ENCODE peak calls at places on chromosome 22, in six cellular contexts. One of them, this sample, is unnamed.

GRCh38 chr22:19636696-19637355 is 77.5 kb upstream of the SEPTIN5 start:
- DNase-seq in stimulated activated CD4-positive, alpha-beta T cell treated with anti-CD3 and anti-CD28 coated beads, Interleukin-1b, Interleukin-23, amount 100 ng/mL, for 1 hour: no peak
- DNase-seq in HuH-7: no peak
- DNase-seq in mammary epithelial cell: no peak
- DNase-seq in EH: no peak
- DNase-seq in midbrain: no peak
- DNase-seq in this sample: no peak

GRCh38 chr22:26401726-26402125 is 27.3 kb upstream of the ASPHD2 start:
- DNase-seq in stimulated activated CD4-positive, alpha-beta T cell treated with anti-CD3 and anti-CD28 coated beads, Interleukin-1b, Interleukin-23, amount 100 ng/mL, for 1 hour: no peak
- DNase-seq in EH: peak; percentile 31
- DNase-seq in midbrain: no peak
- DNase-seq in mammary epithelial cell: no peak
- DNase-seq in HuH-7: no peak
- DNase-seq in this sample: no peak

GRCh38 chr22:26597026-26597425 is 7.1 kb upstream of the TPST2 start:
- DNase-seq in HuH-7: no peak
- DNase-seq in midbrain: no peak
- DNase-seq in mammary epithelial cell: no peak
- DNase-seq in EH: no peak
- DNase-seq in stimulated activated CD4-positive, alpha-beta T cell treated with anti-CD3 and anti-CD28 coated beads, Interleukin-1b, Interleukin-23, amount 100 ng/mL, for 1 hour: no peak
- DNase-seq in this sample: no peak

GRCh38 chr22:24510694-24511625 is 15.8 kb downstream of the UPB1 start:
- DNase-seq in mammary epithelial cell: peak; percentile 16
- DNase-seq in midbrain: no peak
- DNase-seq in EH: peak; percentile 80
- DNase-seq in HuH-7: no peak
- DNase-seq in stimulated activated CD4-positive, alpha-beta T cell treated with anti-CD3 and anti-CD28 coated beads, Interleukin-1b, Interleukin-23, amount 100 ng/mL, for 1 hour: no peak
- DNase-seq in this sample: no peak

GRCh38 chr22:31821572-31821971 is 67.8 kb downstream of the DEPDC5 start:
- DNase-seq in mammary epithelial cell: no peak
- DNase-seq in stimulated activated CD4-positive, alpha-beta T cell treated with anti-CD3 and anti-CD28 coated beads, Interleukin-1b, Interleukin-23, amount 100 ng/mL, for 1 hour: no peak
- DNase-seq in EH: no peak
- DNase-seq in midbrain: no peak
- DNase-seq in HuH-7: no peak
- DNase-seq in this sample: no peak

GRCh38 chr22:27988704-27989103 is 69.6 kb upstream of the PITPNB start:
- DNase-seq in HuH-7: no peak
- DNase-seq in midbrain: no peak
- DNase-seq in mammary epithelial cell: no peak
- DNase-seq in stimulated activated CD4-positive, alpha-beta T cell treated with anti-CD3 and anti-CD28 coated beads, Interleukin-1b, Interleukin-23, amount 100 ng/mL, for 1 hour: no peak
- DNase-seq in EH: no peak
- DNase-seq in this sample: peak; percentile 56

GRCh38 chr22:49233507-49234100 is 594.1 kb downstream of the BRD1 start:
- DNase-seq in stimulated activated CD4-positive, alpha-beta T cell treated with anti-CD3 and anti-CD28 coated beads, Interleukin-1b, Interleukin-23, amount 100 ng/mL, for 1 hour: no peak
- DNase-seq in mammary epithelial cell: no peak
- DNase-seq in midbrain: no peak
- DNase-seq in EH: no peak
- DNase-seq in HuH-7: no peak
- DNase-seq in this sample: no peak

GRCh38 chr22:48779661-48780596 is 1047.7 kb downstream of the BRD1 start:
- DNase-seq in EH: no peak
- DNase-seq in HuH-7: no peak
- DNase-seq in midbrain: no peak
- DNase-seq in stimulated activated CD4-positive, alpha-beta T cell treated with anti-CD3 and anti-CD28 coated beads, Interleukin-1b, Interleukin-23, amount 100 ng/mL, for 1 hour: no peak
- DNase-seq in mammary epithelial cell: no peak
- DNase-seq in this sample: no peak

GRCh38 chr22:45308624-45309421 is 911 bp upstream of the FAM118A start:
- DNase-seq in mammary epithelial cell: no peak
- DNase-seq in HuH-7: no peak
- DNase-seq in EH: no peak
- DNase-seq in midbrain: no peak
- DNase-seq in stimulated activated CD4-positive, alpha-beta T cell treated with anti-CD3 and anti-CD28 coated beads, Interleukin-1b, Interleukin-23, amount 100 ng/mL, for 1 hour: no peak
- DNase-seq in this sample: no peak

GRCh38 chr22:37454857-37455686 is 27.8 kb upstream of the ELFN2 start:
- DNase-seq in EH: peak; percentile 79
- DNase-seq in stimulated activated CD4-positive, alpha-beta T cell treated with anti-CD3 and anti-CD28 coated beads, Interleukin-1b, Interleukin-23, amount 100 ng/mL, for 1 hour: no peak
- DNase-seq in HuH-7: peak; percentile 71
- DNase-seq in midbrain: no peak
- DNase-seq in mammary epithelial cell: peak; percentile 67
- DNase-seq in this sample: no peak

GRCh38 chr22:29797351-29797750 is 30.2 kb downstream of the UQCR10 start:
- DNase-seq in midbrain: peak; percentile 15
- DNase-seq in EH: no peak
- DNase-seq in mammary epithelial cell: no peak
- DNase-seq in HuH-7: no peak
- DNase-seq in stimulated activated CD4-positive, alpha-beta T cell treated with anti-CD3 and anti-CD28 coated beads, Interleukin-1b, Interleukin-23, amount 100 ng/mL, for 1 hour: no peak
- DNase-seq in this sample: no peak

GRCh38 chr22:17176715-17177114 is 17.6 kb upstream of the HDHD5 start:
- DNase-seq in EH: no peak
- DNase-seq in stimulated activated CD4-positive, alpha-beta T cell treated with anti-CD3 and anti-CD28 coated beads, Interleukin-1b, Interleukin-23, amount 100 ng/mL, for 1 hour: no peak
- DNase-seq in mammary epithelial cell: no peak
- DNase-seq in midbrain: no peak
- DNase-seq in HuH-7: no peak
- DNase-seq in this sample: no peak

GRCh38 chr22:35099883-35100282 is 33.9 kb downstream of the ISX start:
- DNase-seq in HuH-7: no peak
- DNase-seq in stimulated activated CD4-positive, alpha-beta T cell treated with anti-CD3 and anti-CD28 coated beads, Interleukin-1b, Interleukin-23, amount 100 ng/mL, for 1 hour: no peak
- DNase-seq in mammary epithelial cell: no peak
- DNase-seq in EH: no peak
- DNase-seq in midbrain: no peak
- DNase-seq in this sample: no peak

GRCh38 chr22:29520851-29521250 is 32.7 kb downstream of the THOC5 start:
- DNase-seq in EH: peak; percentile 76
- DNase-seq in HuH-7: no peak
- DNase-seq in mammary epithelial cell: no peak
- DNase-seq in stimulated activated CD4-positive, alpha-beta T cell treated with anti-CD3 and anti-CD28 coated beads, Interleukin-1b, Interleukin-23, amount 100 ng/mL, for 1 hour: no peak
- DNase-seq in midbrain: no peak
- DNase-seq in this sample: no peak

GRCh38 chr22:43888740-43889139 is 3.1 kb downstream of the PNPLA5 start:
- DNase-seq in midbrain: no peak
- DNase-seq in mammary epithelial cell: no peak
- DNase-seq in stimulated activated CD4-positive, alpha-beta T cell treated with anti-CD3 and anti-CD28 coated beads, Interleukin-1b, Interleukin-23, amount 100 ng/mL, for 1 hour: no peak
- DNase-seq in EH: no peak
- DNase-seq in HuH-7: no peak
- DNase-seq in this sample: no peak

GRCh38 chr22:26648761-26649363 is 8.5 kb upstream of the MIAT start:
- DNase-seq in stimulated activated CD4-positive, alpha-beta T cell treated with anti-CD3 and anti-CD28 coated beads, Interleukin-1b, Interleukin-23, amount 100 ng/mL, for 1 hour: no peak
- DNase-seq in midbrain: peak; percentile 32
- DNase-seq in EH: no peak
- DNase-seq in HuH-7: no peak
- DNase-seq in mammary epithelial cell: peak; percentile 33
- DNase-seq in this sample: no peak

GRCh38 chr22:24140357-24140756 is 40.9 kb upstream of the SUSD2 start:
- DNase-seq in mammary epithelial cell: no peak
- DNase-seq in midbrain: peak; percentile 73
- DNase-seq in stimulated activated CD4-positive, alpha-beta T cell treated with anti-CD3 and anti-CD28 coated beads, Interleukin-1b, Interleukin-23, amount 100 ng/mL, for 1 hour: no peak
- DNase-seq in HuH-7: no peak
- DNase-seq in EH: peak; percentile 27
- DNase-seq in this sample: no peak

GRCh38 chr22:27393371-27393770 is 408.2 kb downstream of the MN1 start:
- DNase-seq in HuH-7: no peak
- DNase-seq in midbrain: no peak
- DNase-seq in EH: no peak
- DNase-seq in stimulated activated CD4-positive, alpha-beta T cell treated with anti-CD3 and anti-CD28 coated beads, Interleukin-1b, Interleukin-23, amount 100 ng/mL, for 1 hour: no peak
- DNase-seq in mammary epithelial cell: peak; percentile 65
- DNase-seq in this sample: no peak

GRCh38 chr22:47622541-47622940 is 860.1 kb downstream of the TBC1D22A start:
- DNase-seq in EH: no peak
- DNase-seq in midbrain: no peak
- DNase-seq in mammary epithelial cell: no peak
- DNase-seq in HuH-7: no peak
- DNase-seq in stimulated activated CD4-positive, alpha-beta T cell treated with anti-CD3 and anti-CD28 coated beads, Interleukin-1b, Interleukin-23, amount 100 ng/mL, for 1 hour: no peak
- DNase-seq in this sample: no peak

GRCh38 chr22:44154431-44154942 is 26.2 kb upstream of the PARVG start:
- DNase-seq in midbrain: no peak
- DNase-seq in HuH-7: no peak
- DNase-seq in mammary epithelial cell: no peak
- DNase-seq in stimulated activated CD4-positive, alpha-beta T cell treated with anti-CD3 and anti-CD28 coated beads, Interleukin-1b, Interleukin-23, amount 100 ng/mL, for 1 hour: no peak
- DNase-seq in EH: peak; percentile 18
- DNase-seq in this sample: no peak

GRCh38 chr22:24437820-24438328 is 10.5 kb downstream of the ADORA2A start:
- DNase-seq in stimulated activated CD4-positive, alpha-beta T cell treated with anti-CD3 and anti-CD28 coated beads, Interleukin-1b, Interleukin-23, amount 100 ng/mL, for 1 hour: no peak
- DNase-seq in mammary epithelial cell: peak; percentile 49
- DNase-seq in midbrain: no peak
- DNase-seq in HuH-7: no peak
- DNase-seq in EH: peak; percentile 76
- DNase-seq in this sample: no peak

GRCh38 chr22:46367707-46368191 is 32.2 kb downstream of the TRMU start:
- DNase-seq in EH: peak; percentile 63
- DNase-seq in stimulated activated CD4-positive, alpha-beta T cell treated with anti-CD3 and anti-CD28 coated beads, Interleukin-1b, Interleukin-23, amount 100 ng/mL, for 1 hour: no peak
- DNase-seq in midbrain: no peak
- DNase-seq in mammary epithelial cell: peak; percentile 66
- DNase-seq in HuH-7: peak; percentile 98
- DNase-seq in this sample: peak; percentile 33

GRCh38 chr22:31449521-31449920 is 40.1 kb downstream of the EIF4ENIF1 start:
- DNase-seq in EH: no peak
- DNase-seq in mammary epithelial cell: no peak
- DNase-seq in stimulated activated CD4-positive, alpha-beta T cell treated with anti-CD3 and anti-CD28 coated beads, Interleukin-1b, Interleukin-23, amount 100 ng/mL, for 1 hour: no peak
- DNase-seq in midbrain: no peak
- DNase-seq in HuH-7: no peak
- DNase-seq in this sample: no peak

GRCh38 chr22:49289822-49290221 is 537.9 kb downstream of the BRD1 start:
- DNase-seq in HuH-7: no peak
- DNase-seq in EH: no peak
- DNase-seq in stimulated activated CD4-positive, alpha-beta T cell treated with anti-CD3 and anti-CD28 coated beads, Interleukin-1b, Interleukin-23, amount 100 ng/mL, for 1 hour: no peak
- DNase-seq in mammary epithelial cell: no peak
- DNase-seq in midbrain: no peak
- DNase-seq in this sample: no peak

GRCh38 chr22:46803031-46803880 is 40.8 kb downstream of the TBC1D22A start:
- DNase-seq in EH: peak; percentile 14
- DNase-seq in midbrain: no peak
- DNase-seq in mammary epithelial cell: peak; percentile 23
- DNase-seq in HuH-7: peak; percentile 85
- DNase-seq in stimulated activated CD4-positive, alpha-beta T cell treated with anti-CD3 and anti-CD28 coated beads, Interleukin-1b, Interleukin-23, amount 100 ng/mL, for 1 hour: peak; percentile 48
- DNase-seq in this sample: peak; percentile 50

GRCh38 chr22:23180893-23181762 is 819 bp downstream of the BCR start:
- DNase-seq in midbrain: no peak
- DNase-seq in EH: no peak
- DNase-seq in mammary epithelial cell: peak; percentile 39
- DNase-seq in HuH-7: no peak
- DNase-seq in stimulated activated CD4-positive, alpha-beta T cell treated with anti-CD3 and anti-CD28 coated beads, Interleukin-1b, Interleukin-23, amount 100 ng/mL, for 1 hour: no peak
- DNase-seq in this sample: no peak

GRCh38 chr22:29816539-29816938 is 21.5 kb downstream of the ASCC2 start:
- DNase-seq in EH: no peak
- DNase-seq in stimulated activated CD4-positive, alpha-beta T cell treated with anti-CD3 and anti-CD28 coated beads, Interleukin-1b, Interleukin-23, amount 100 ng/mL, for 1 hour: no peak
- DNase-seq in mammary epithelial cell: no peak
- DNase-seq in HuH-7: no peak
- DNase-seq in midbrain: no peak
- DNase-seq in this sample: peak; percentile 60

GRCh38 chr22:20239063-20239950 is 28.8 kb downstream of the RTN4R start:
- DNase-seq in stimulated activated CD4-positive, alpha-beta T cell treated with anti-CD3 and anti-CD28 coated beads, Interleukin-1b, Interleukin-23, amount 100 ng/mL, for 1 hour: no peak
- DNase-seq in HuH-7: no peak
- DNase-seq in EH: peak; percentile 50
- DNase-seq in midbrain: no peak
- DNase-seq in mammary epithelial cell: no peak
- DNase-seq in this sample: no peak

GRCh38 chr22:19687561-19688300 is 26.6 kb upstream of the SEPTIN5 start:
- DNase-seq in mammary epithelial cell: no peak
- DNase-seq in EH: no peak
- DNase-seq in stimulated activated CD4-positive, alpha-beta T cell treated with anti-CD3 and anti-CD28 coated beads, Interleukin-1b, Interleukin-23, amount 100 ng/mL, for 1 hour: no peak
- DNase-seq in HuH-7: no peak
- DNase-seq in midbrain: no peak
- DNase-seq in this sample: no peak

GRCh38 chr22:43133401-43133800 is 9.8 kb downstream of the MCAT start:
- DNase-seq in EH: no peak
- DNase-seq in stimulated activated CD4-positive, alpha-beta T cell treated with anti-CD3 and anti-CD28 coated beads, Interleukin-1b, Interleukin-23, amount 100 ng/mL, for 1 hour: no peak
- DNase-seq in mammary epithelial cell: no peak
- DNase-seq in midbrain: no peak
- DNase-seq in HuH-7: no peak
- DNase-seq in this sample: no peak

GRCh38 chr22:37231406-37232139 is 12.5 kb downstream of the RAC2 start:
- DNase-seq in mammary epithelial cell: no peak
- DNase-seq in EH: no peak
- DNase-seq in HuH-7: no peak
- DNase-seq in stimulated activated CD4-positive, alpha-beta T cell treated with anti-CD3 and anti-CD28 coated beads, Interleukin-1b, Interleukin-23, amount 100 ng/mL, for 1 hour: no peak
- DNase-seq in midbrain: no peak
- DNase-seq in this sample: no peak

GRCh38 chr22:22825213-22825593 is 62.4 kb upstream of the IGLL5 start:
- DNase-seq in EH: no peak
- DNase-seq in stimulated activated CD4-positive, alpha-beta T cell treated with anti-CD3 and anti-CD28 coated beads, Interleukin-1b, Interleukin-23, amount 100 ng/mL, for 1 hour: no peak
- DNase-seq in HuH-7: no peak
- DNase-seq in midbrain: no peak
- DNase-seq in mammary epithelial cell: no peak
- DNase-seq in this sample: no peak

GRCh38 chr22:32476804-32477203 is 2.2 kb downstream of the FBXO7 start:
- DNase-seq in midbrain: no peak
- DNase-seq in mammary epithelial cell: no peak
- DNase-seq in stimulated activated CD4-positive, alpha-beta T cell treated with anti-CD3 and anti-CD28 coated beads, Interleukin-1b, Interleukin-23, amount 100 ng/mL, for 1 hour: no peak
- DNase-seq in EH: no peak
- DNase-seq in HuH-7: no peak
- DNase-seq in this sample: no peak

GRCh38 chr22:23415490-23415851 is 164.6 kb downstream of the IGLL1 start:
- DNase-seq in midbrain: no peak
- DNase-seq in mammary epithelial cell: no peak
- DNase-seq in HuH-7: no peak
- DNase-seq in EH: no peak
- DNase-seq in stimulated activated CD4-positive, alpha-beta T cell treated with anti-CD3 and anti-CD28 coated beads, Interleukin-1b, Interleukin-23, amount 100 ng/mL, for 1 hour: no peak
- DNase-seq in this sample: no peak

GRCh38 chr22:47043835-47044721 is 281.6 kb downstream of the TBC1D22A start:
- DNase-seq in EH: peak; percentile 41
- DNase-seq in mammary epithelial cell: no peak
- DNase-seq in HuH-7: no peak
- DNase-seq in stimulated activated CD4-positive, alpha-beta T cell treated with anti-CD3 and anti-CD28 coated beads, Interleukin-1b, Interleukin-23, amount 100 ng/mL, for 1 hour: no peak
- DNase-seq in midbrain: no peak
- DNase-seq in this sample: peak; percentile 85

GRCh38 chr22:43798492-43798891 is 13.6 kb downstream of the EFCAB6 start:
- DNase-seq in EH: no peak
- DNase-seq in HuH-7: no peak
- DNase-seq in midbrain: no peak
- DNase-seq in stimulated activated CD4-positive, alpha-beta T cell treated with anti-CD3 and anti-CD28 coated beads, Interleukin-1b, Interleukin-23, amount 100 ng/mL, for 1 hour: no peak
- DNase-seq in mammary epithelial cell: no peak
- DNase-seq in this sample: no peak

This sample was measured in cerebellar cortex.